ENCODE peak calls at places on chromosomes 4 and X, in four cellular contexts. One of them, this sample, is unnamed.

GRCh38 chr4:168724960-168725359 is 228.1 kb downstream of the PALLD start:
- DNase-seq in mucosa of descending colon: no peak
- DNase-seq in hippocampal formation: no peak
- DNase-seq in ovary: no peak
- DNase-seq in this sample: no peak

GRCh38 chrX:119734897-119735339 is 23.5 kb upstream of the SOWAHD start:
- DNase-seq in mucosa of descending colon: peak; percentile 25
- DNase-seq in hippocampal formation: peak; percentile 31
- DNase-seq in ovary: no peak
- DNase-seq in this sample: no peak

GRCh38 chr4:1260418-1261106 is 11.6 kb upstream of the CTBP1 start:
- DNase-seq in mucosa of descending colon: no peak
- DNase-seq in hippocampal formation: no peak
- DNase-seq in ovary: no peak
- DNase-seq in this sample: no peak

GRCh38 chr4:45385306-45385705 is 659.0 kb upstream of the GNPDA2 start:
- DNase-seq in mucosa of descending colon: no peak
- DNase-seq in hippocampal formation: no peak
- DNase-seq in ovary: no peak
- DNase-seq in this sample: no peak

GRCh38 chrX:115649461-115650063 is 88.6 kb downstream of the PLS3 start:
- DNase-seq in mucosa of descending colon: no peak
- DNase-seq in hippocampal formation: no peak
- DNase-seq in ovary: no peak
- DNase-seq in this sample: no peak

GRCh38 chr4:123043013-123043412 is 120.6 kb upstream of the NUDT6 start:
- DNase-seq in mucosa of descending colon: no peak
- DNase-seq in hippocampal formation: no peak
- DNase-seq in ovary: no peak
- DNase-seq in this sample: no peak

GRCh38 chr4:76931576-76932276 is 17.8 kb upstream of the SEPTIN11 start:
- DNase-seq in mucosa of descending colon: no peak
- DNase-seq in hippocampal formation: no peak
- DNase-seq in ovary: no peak
- DNase-seq in this sample: no peak

GRCh38 chr4:4260185-4260751 is 12.2 kb upstream of the TMEM128 start:
- DNase-seq in mucosa of descending colon: no peak
- DNase-seq in hippocampal formation: no peak
- DNase-seq in ovary: no peak
- DNase-seq in this sample: no peak

GRCh38 chr4:118872181-118872580 is 16.5 kb upstream of the SYNPO2 start:
- DNase-seq in mucosa of descending colon: no peak
- DNase-seq in hippocampal formation: no peak
- DNase-seq in ovary: no peak
- DNase-seq in this sample: no peak

GRCh38 chrX:19017271-19017670 is 33.4 kb upstream of the PHKA2 start:
- DNase-seq in mucosa of descending colon: no peak
- DNase-seq in hippocampal formation: no peak
- DNase-seq in ovary: no peak
- DNase-seq in this sample: peak; percentile 28

GRCh38 chr4:105369988-105370387 is 103.9 kb downstream of the PPA2 start:
- DNase-seq in mucosa of descending colon: no peak
- DNase-seq in hippocampal formation: no peak
- DNase-seq in ovary: no peak
- DNase-seq in this sample: no peak

GRCh38 chrX:46959101-46959500 is 46.9 kb downstream of the JADE3 start:
- DNase-seq in mucosa of descending colon: no peak
- DNase-seq in hippocampal formation: no peak
- DNase-seq in ovary: no peak
- DNase-seq in this sample: no peak

GRCh38 chrX:70029790-70030189 is 19.9 kb downstream of the AWAT2 start:
- DNase-seq in mucosa of descending colon: no peak
- DNase-seq in hippocampal formation: no peak
- DNase-seq in ovary: no peak
- DNase-seq in this sample: no peak

GRCh38 chr4:157076578-157076947 is 613 bp downstream of the GLRB start:
- DNase-seq in mucosa of descending colon: no peak
- DNase-seq in hippocampal formation: no peak
- DNase-seq in ovary: no peak
- DNase-seq in this sample: peak; percentile 21

GRCh38 chr4:153209410-153209809 is 5.2 kb downstream of the TRIM2 start:
- DNase-seq in mucosa of descending colon: no peak
- DNase-seq in hippocampal formation: no peak
- DNase-seq in ovary: no peak
- DNase-seq in this sample: no peak

GRCh38 chr4:15331930-15332329 is 95.9 kb upstream of the C1QTNF7 start:
- DNase-seq in mucosa of descending colon: no peak
- DNase-seq in hippocampal formation: no peak
- DNase-seq in ovary: no peak
- DNase-seq in this sample: no peak

GRCh38 chr4:145867416-145867815 is 71.2 kb downstream of the ZNF827 start:
- DNase-seq in mucosa of descending colon: no peak
- DNase-seq in hippocampal formation: no peak
- DNase-seq in ovary: no peak
- DNase-seq in this sample: no peak

GRCh38 chrX:11537141-11537540 is 128.6 kb downstream of the ARHGAP6 start:
- DNase-seq in mucosa of descending colon: no peak
- DNase-seq in hippocampal formation: no peak
- DNase-seq in ovary: no peak
- DNase-seq in this sample: no peak

GRCh38 chr4:106450249-106450648 is 81.7 kb upstream of the GIMD1 start:
- DNase-seq in mucosa of descending colon: no peak
- DNase-seq in hippocampal formation: no peak
- DNase-seq in ovary: no peak
- DNase-seq in this sample: no peak

GRCh38 chrX:45351478-45351877 is 150.8 kb upstream of the DIPK2B start:
- DNase-seq in mucosa of descending colon: no peak
- DNase-seq in hippocampal formation: no peak
- DNase-seq in ovary: no peak
- DNase-seq in this sample: no peak

GRCh38 chrX:41602946-41603345 is 85.8 kb upstream of the GPR34 start:
- DNase-seq in mucosa of descending colon: no peak
- DNase-seq in hippocampal formation: no peak
- DNase-seq in ovary: no peak
- DNase-seq in this sample: no peak

GRCh38 chr4:65825121-65825520 is 154.8 kb upstream of the EPHA5 start:
- DNase-seq in mucosa of descending colon: no peak
- DNase-seq in hippocampal formation: no peak
- DNase-seq in ovary: no peak
- DNase-seq in this sample: no peak

GRCh38 chr4:5719329-5720055 is 8.5 kb downstream of the EVC start:
- DNase-seq in mucosa of descending colon: no peak
- DNase-seq in hippocampal formation: no peak
- DNase-seq in ovary: no peak
- DNase-seq in this sample: no peak

GRCh38 chr4:4574792-4575191 is 32.9 kb upstream of the STX18 start:
- DNase-seq in mucosa of descending colon: peak; percentile 73
- DNase-seq in hippocampal formation: no peak
- DNase-seq in ovary: peak; percentile 61
- DNase-seq in this sample: no peak

GRCh38 chr4:123168812-123169211 is 227.8 kb upstream of the SPRY1 start:
- DNase-seq in mucosa of descending colon: no peak
- DNase-seq in hippocampal formation: no peak
- DNase-seq in ovary: no peak
- DNase-seq in this sample: no peak

GRCh38 chrX:131802836-131803626 is 220.1 kb upstream of the STK26 start:
- DNase-seq in mucosa of descending colon: no peak
- DNase-seq in hippocampal formation: no peak
- DNase-seq in ovary: peak; percentile 85
- DNase-seq in this sample: no peak

GRCh38 chrX:23888887-23889501 is 18.7 kb downstream of the APOO start:
- DNase-seq in mucosa of descending colon: no peak
- DNase-seq in hippocampal formation: no peak
- DNase-seq in ovary: no peak
- DNase-seq in this sample: no peak

GRCh38 chr4:72319596-72319995 is 249.4 kb downstream of the ADAMTS3 start:
- DNase-seq in mucosa of descending colon: no peak
- DNase-seq in hippocampal formation: no peak
- DNase-seq in ovary: no peak
- DNase-seq in this sample: no peak

GRCh38 chr4:100948911-100949310 is 398.4 kb downstream of the PPP3CA start:
- DNase-seq in mucosa of descending colon: no peak
- DNase-seq in hippocampal formation: no peak
- DNase-seq in ovary: no peak
- DNase-seq in this sample: no peak

GRCh38 chrX:134544189-134544588 is 84.2 kb downstream of the HPRT1 start:
- DNase-seq in mucosa of descending colon: no peak
- DNase-seq in hippocampal formation: no peak
- DNase-seq in ovary: no peak
- DNase-seq in this sample: no peak

GRCh38 chr4:8589831-8590545 is 2.6 kb upstream of the CPZ start:
- DNase-seq in mucosa of descending colon: no peak
- DNase-seq in hippocampal formation: no peak
- DNase-seq in ovary: no peak
- DNase-seq in this sample: peak; percentile 22

GRCh38 chr4:11487876-11488545 is 59.3 kb upstream of the HS3ST1 start:
- DNase-seq in mucosa of descending colon: no peak
- DNase-seq in hippocampal formation: no peak
- DNase-seq in ovary: no peak
- DNase-seq in this sample: no peak

GRCh38 chr4:133594246-133595207 is 445.4 kb downstream of the PCDH10 start:
- DNase-seq in mucosa of descending colon: no peak
- DNase-seq in hippocampal formation: no peak
- DNase-seq in ovary: no peak
- DNase-seq in this sample: no peak

This sample was measured in glutamatergic neuron.